ENCODE peak calls at places on chromosomes 5 and 9, in eight cellular contexts. Q is CD4-positive, alpha-beta T cell; T is MM.1S; F is M059J; S is neural crest cell; G is iPS DF 6.9; D is hepatocyte; W is HS-5. U is an unnamed sample.

GRCh38 chr5:1004598-1005361 is 3.8 kb upstream of the NKD2 start:
- DNase-seq in Q (peak), T (peak), F (no peak), S (peak), G (no peak), D (peak), W (peak), U (peak)

GRCh38 chr5:34686762-34687268 is 30.7 kb downstream of the RAI14 start:
- DNase-seq in Q (no peak), T (no peak), F (peak), S (no peak), G (no peak), D (peak), W (peak), U (peak)

GRCh38 chr9:111298831-111299603 is 31.0 kb downstream of the OR2K2 start:
- DNase-seq in Q (no peak), T (peak), F (peak), S (no peak), G (peak), D (peak), W (peak), U (peak)

GRCh38 chr5:143309661-143310431 is 93.6 kb downstream of the NR3C1 start:
- DNase-seq in Q (no peak), T (no peak), F (peak), S (no peak), G (no peak), D (no peak), W (no peak), U (no peak)

GRCh38 chr9:36154213-36154952 is 14.8 kb upstream of the CCIN start:
- DNase-seq in Q (no peak), T (no peak), F (peak), S (no peak), G (no peak), D (no peak), W (no peak), U (no peak)

GRCh38 chr9:127945338-127945737 is 7.7 kb upstream of the DPM2 start:
- DNase-seq in Q (no peak), T (no peak), F (no peak), S (no peak), G (no peak), D (no peak), W (no peak), U (no peak)

GRCh38 chr5:91382530-91383026 is 539 bp downstream of the ARRDC3 start:
- DNase-seq in Q (peak), T (peak), F (peak), S (peak), G (no peak), D (peak), W (peak), U (no peak)

GRCh38 chr5:5191906-5192305 is 51.8 kb downstream of the ADAMTS16 start:
- DNase-seq in Q (no peak), T (no peak), F (no peak), S (no peak), G (no peak), D (no peak), W (no peak), U (no peak)

GRCh38 chr9:87441251-87441650 is 56.4 kb upstream of the DAPK1 start:
- DNase-seq in Q (no peak), T (no peak), F (peak), S (no peak), G (no peak), D (no peak), W (peak), U (no peak)

GRCh38 chr9:125343518-125344284 is 82.1 kb downstream of the GAPVD1 start:
- DNase-seq in Q (no peak), T (no peak), F (peak), S (no peak), G (peak), D (peak), W (no peak), U (peak)

GRCh38 chr5:178111925-178112324 is 1.4 kb upstream of the N4BP3 start:
- DNase-seq in Q (no peak), T (no peak), F (no peak), S (no peak), G (no peak), D (peak), W (no peak), U (no peak)

GRCh38 chr5:5886812-5887486 is 464.5 kb downstream of the ICE1 start:
- DNase-seq in Q (peak), T (peak), F (no peak), S (peak), G (peak), D (peak), W (no peak), U (peak)

GRCh38 chr9:80369641-80370040 is 797.9 kb downstream of the TLE4 start:
- DNase-seq in Q (no peak), T (no peak), F (peak), S (no peak), G (no peak), D (no peak), W (peak), U (no peak)